ENCODE peak calls at places on chromosomes 13 and 19, in four cellular contexts. I is left lung, K is adrenal gland, O is K562. E is an unnamed sample. For H3K36me3 and H3K4me1, the result is how much of the 10 kb centered on the place peaks cover.

GRCh38 chr19:50500753-50501151 is 10.2 kb downstream of the JOSD2 start:
- DNase-seq in K (no peak), O (no peak), I (no peak), E (no peak)

GRCh38 chr13:59270327-59270726 is 893.4 kb downstream of the DIAPH3 start:
- DNase-seq in O (no peak), I (no peak), K (no peak), E (no peak)

GRCh38 chr13:42215578-42216421 is 56.2 kb upstream of the AKAP11 start:
- DNase-seq in K (peak), I (no peak), O (peak), E (no peak)

GRCh38 chr19:16164222-16164890 is 9.0 kb downstream of the CIB3 start:
- DNase-seq in I (no peak), O (no peak), K (no peak), E (no peak)

GRCh38 chr19:2788237-2788636 is 2.9 kb downstream of the THOP1 start:
- DNase-seq in K (no peak), I (no peak), O (no peak), E (no peak)

GRCh38 chr13:79662882-79663281 is 181.9 kb downstream of the NDFIP2 start:
- DNase-seq in I (no peak), O (no peak), K (peak), E (no peak)

GRCh38 chr13:45179428-45179827 is 21.4 kb downstream of the KCTD4 start:
- DNase-seq in K (no peak), O (no peak), I (no peak), E (no peak)

GRCh38 chr19:38152461-38153379 is 71.3 kb downstream of the DPF1 start:
- DNase-seq in O (peak), I (no peak), K (no peak), E (no peak)

GRCh38 chr13:76148926-76149325 is 512.8 kb downstream of the LMO7 start:
- DNase-seq in K (no peak), I (no peak), O (no peak), E (no peak)

GRCh38 chr19:48836089-48837017 is at the start of gene HSD17B14:
- DNase-seq in I (peak), O (no peak), K (peak), E (no peak)

GRCh38 chr13:46962286-46962941 is 65.6 kb upstream of the HTR2A start:
- DNase-seq in K (no peak), O (peak), I (no peak), E (no peak)

GRCh38 chr13:51674276-51674675 is 90.0 kb downstream of the WDFY2 start:
- DNase-seq in I (peak), O (no peak), K (no peak), E (no peak)

GRCh38 chr19:19487077-19488040 is 28.0 kb downstream of the TSSK6 start:
- DNase-seq in I (no peak), K (no peak), O (no peak), E (no peak)

GRCh38 chr13:37667631-37668161 is 69.1 kb upstream of the POSTN start:
- DNase-seq in K (no peak), O (no peak), I (no peak), E (no peak)

GRCh38 chr19:13260883-13261653 is 110.9 kb downstream of the IER2 start:
- DNase-seq in I (no peak), K (peak), O (peak), E (no peak)

GRCh38 chr13:112252744-112253590 is 123.2 kb upstream of the SPACA7 start:
- DNase-seq in O (no peak), K (no peak), I (no peak), E (no peak)

GRCh38 chr13:78228211-78228610 is 309.6 kb upstream of the EDNRB start:
- DNase-seq in K (no peak), I (no peak), O (no peak), E (no peak)

GRCh38 chr13:29294869-29295268 is 300.6 kb downstream of the SLC7A1 start:
- DNase-seq in O (no peak), I (no peak), K (no peak), E (no peak)

GRCh38 chr13:98828614-98829013 is 76.1 kb upstream of the SLC15A1 start:
- DNase-seq in K (no peak), O (no peak), I (no peak), E (no peak)

GRCh38 chr13:98826156-98826555 is 73.7 kb upstream of the SLC15A1 start:
- DNase-seq in K (no peak), O (no peak), I (no peak), E (no peak)

GRCh38 chr13:98825659-98826058 is 73.2 kb upstream of the SLC15A1 start:
- DNase-seq in K (no peak), I (no peak), O (no peak), E (no peak)

GRCh38 chr13:98827449-98827848 is 75.0 kb upstream of the SLC15A1 start:
- DNase-seq in K (no peak), O (no peak), I (no peak), E (no peak)

DNA sequence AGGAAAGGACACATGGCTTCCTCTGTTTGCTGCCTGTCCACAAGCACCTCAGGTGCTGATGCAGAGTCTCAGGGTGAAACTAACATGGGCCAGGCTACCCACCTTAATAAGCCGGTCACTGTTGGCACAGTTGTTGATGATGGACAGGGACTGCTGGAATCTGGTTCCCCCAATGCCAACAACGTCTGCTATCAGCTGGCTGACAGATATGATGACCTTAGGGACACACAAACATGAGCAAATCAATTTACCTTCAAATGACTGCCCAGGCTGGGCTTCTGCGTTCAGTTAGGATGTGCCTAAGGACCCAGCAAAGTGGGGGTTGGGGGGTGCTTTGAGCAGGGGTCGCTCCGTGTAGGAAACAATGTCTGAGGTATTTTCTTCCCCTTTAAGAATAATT is 77.1 kb upstream of the SLC15A1 start:
- DNase-seq in I (no peak), K (no peak), O (no peak), E (no peak)
- H3K36me3 ChIP-seq in I (under half), K (under half), O (under half), E (half or more)

GRCh38 chr13:34000955-34001354 is 183.0 kb downstream of the RFC3 start:
- DNase-seq in I (no peak), O (no peak), K (no peak), E (no peak)
- H3K4me1 ChIP-seq in I (under half), O (under half), K (under half), E (under half)

GRCh38 chr13:66087149-66087780 is 1142.9 kb downstream of the PCDH9 start:
- DNase-seq in O (no peak), K (no peak), I (no peak), E (no peak)
- H3K27ac ChIP-seq in O (no peak), K (no peak), I (no peak), E (no peak)

GRCh38 chr19:52664461-52664860 is 26.3 kb upstream of the ZNF83 start:
- DNase-seq in I (no peak), O (peak), K (no peak), E (no peak)

GRCh38 chr19:52665047-52665446 is 26.9 kb upstream of the ZNF83 start:
- DNase-seq in K (no peak), I (no peak), O (peak), E (no peak)

GRCh38 chr19:52662631-52663030 is 24.5 kb upstream of the ZNF83 start:
- DNase-seq in O (no peak), K (no peak), I (no peak), E (no peak)

GRCh38 chr19:52667972-52668371 is 29.8 kb upstream of the ZNF83 start:
- DNase-seq in K (no peak), O (no peak), I (no peak), E (no peak)

GRCh38 chr19:52665529-52665928 is 27.4 kb upstream of the ZNF83 start:
- DNase-seq in O (peak), K (no peak), I (no peak), E (no peak)
- H3K36me3 ChIP-seq in O (half or more), K (under half), I (under half), E (under half)

GRCh38 chr19:10339380-10339960 is at the start of gene ICAM3:
- DNase-seq in I (peak), O (no peak), K (no peak), E (peak)

GRCh38 chr19:10334340-10335148 is 1.2 kb upstream of the RAVER1 start:
- DNase-seq in K (peak), O (peak), I (peak), E (peak)

GRCh38 chr19:10335149-10336053 is 2.1 kb upstream of the RAVER1 start:
- DNase-seq in I (no peak), O (no peak), K (no peak), E (no peak)

GRCh38 chr19:10339977-10340376 is 553 bp upstream of the ICAM3 start:
- DNase-seq in I (no peak), O (no peak), K (no peak), E (no peak)

DNA sequence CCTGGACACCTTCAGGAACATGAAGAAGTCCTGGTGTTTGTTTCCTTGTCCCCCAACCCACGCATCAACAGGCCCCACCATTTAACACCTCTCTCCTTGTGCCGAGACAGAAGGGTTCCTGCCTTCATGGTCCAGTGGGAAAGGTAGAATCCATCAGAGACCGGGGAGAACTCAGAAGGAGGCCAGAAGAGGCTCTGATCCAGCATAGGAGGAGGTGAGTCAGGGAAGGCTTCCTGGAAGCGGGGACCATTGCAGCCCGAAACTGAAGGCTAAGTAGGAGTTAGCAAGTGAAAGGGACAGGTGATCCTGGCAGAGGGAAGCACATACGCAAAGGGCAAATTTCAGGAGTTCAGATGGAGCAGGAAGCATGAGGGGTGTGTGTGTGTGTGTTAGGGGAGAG is 484 bp downstream of the ICAM3 start:
- DNase-seq in O (no peak), I (no peak), K (no peak), E (no peak)
- H3K4me1 ChIP-seq in O (under half), I (half or more), K (under half), E (under half)

GRCh38 chr19:46426035-46426505 is 2.7 kb downstream of the PNMA8C start:
- DNase-seq in I (no peak), K (no peak), O (no peak), E (no peak)
- H3K27ac ChIP-seq in I (peak), K (peak), O (no peak), E (no peak)

GRCh38 chr19:3979289-3979673 is 6.0 kb downstream of the EEF2 start:
- DNase-seq in O (no peak), K (no peak), I (no peak), E (no peak)

GRCh38 chr19:3975637-3976087 is 4.8 kb upstream of the DAPK3 start:
- DNase-seq in O (no peak), I (no peak), K (no peak), E (no peak)

GRCh38 chr19:3978145-3978544 is 7.1 kb downstream of the EEF2 start:
- DNase-seq in I (no peak), K (no peak), O (no peak), E (no peak)

GRCh38 chr19:3976495-3977241 is 5.8 kb upstream of the DAPK3 start:
- DNase-seq in O (no peak), I (no peak), K (peak), E (no peak)

DNA sequence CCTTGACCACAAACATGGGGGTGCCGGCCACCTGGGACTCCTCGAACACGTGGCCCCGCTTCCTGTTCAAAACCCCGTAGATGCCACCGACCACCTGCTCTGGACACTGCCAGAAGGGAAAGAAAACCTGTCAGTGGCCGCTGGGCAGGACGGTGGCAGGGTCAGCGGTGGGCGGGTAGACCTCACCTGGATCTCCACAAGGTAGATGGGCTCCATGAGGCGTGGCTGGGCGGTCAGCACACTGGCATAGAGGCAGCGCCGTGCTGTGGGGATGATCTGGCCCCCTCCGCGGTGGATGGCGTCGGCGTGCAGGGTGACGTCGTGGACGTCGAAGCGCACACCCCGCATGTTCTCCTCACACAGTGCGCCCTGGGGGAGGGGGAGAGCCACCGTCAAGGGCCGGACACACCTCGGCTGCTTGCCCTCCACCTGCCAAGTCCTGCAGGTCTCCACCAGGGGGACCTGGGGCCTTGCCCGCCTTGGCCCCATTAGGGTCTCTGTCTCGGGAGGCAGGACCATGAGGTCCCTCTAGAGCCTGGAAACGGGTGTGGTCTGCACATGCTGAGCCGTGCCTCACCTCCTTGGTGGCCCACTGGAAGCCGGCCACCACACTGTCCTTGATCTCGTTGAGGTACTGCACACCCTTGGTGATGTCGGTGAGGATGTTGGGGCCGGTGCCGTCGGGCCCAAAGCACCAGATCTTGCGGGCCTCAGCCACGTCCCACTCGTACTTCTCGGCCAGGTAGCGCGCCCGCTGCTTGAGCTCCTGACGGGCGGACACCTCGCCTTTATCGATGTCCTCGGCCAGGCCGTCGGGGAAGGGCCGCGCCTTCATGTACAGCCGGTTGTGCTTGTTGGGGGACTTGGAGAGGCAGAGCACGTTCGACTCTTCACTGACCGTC is 6.6 kb upstream of the DAPK3 start:
- DNase-seq in K (no peak), I (no peak), O (no peak), E (no peak)
- H3K36me3 ChIP-seq in K (half or more), I (under half), O (half or more), E (half or more)

DNA sequence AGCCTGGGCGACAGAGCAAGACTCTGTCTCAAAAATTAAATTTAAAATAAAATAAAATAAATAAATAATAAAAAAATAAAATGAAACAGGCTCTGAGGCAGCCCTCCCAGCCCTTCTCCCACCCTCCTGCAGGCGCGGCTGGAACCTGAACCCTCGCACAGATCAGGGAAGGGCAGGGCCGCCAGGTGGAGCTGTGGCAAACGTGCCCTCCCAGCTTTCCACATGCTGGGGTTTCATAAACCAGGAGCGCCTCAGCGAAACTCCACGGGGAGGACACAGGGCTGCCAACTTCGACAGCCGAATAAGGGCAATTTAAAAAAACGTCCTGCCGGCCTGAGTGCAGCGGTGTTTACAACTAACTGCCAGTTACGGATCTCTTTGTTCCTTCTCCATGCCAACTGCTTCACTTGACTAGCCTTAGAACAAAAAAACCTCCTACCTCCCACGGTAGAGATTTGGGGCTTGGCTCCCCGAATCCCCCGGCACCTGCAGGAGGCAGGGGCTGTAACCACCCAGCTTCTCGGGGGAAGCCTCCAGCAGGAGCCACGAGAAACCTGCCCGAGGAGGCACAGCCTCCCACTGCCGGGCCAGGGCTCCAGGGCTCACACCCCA is 15.9 kb downstream of the ZNF787 start:
- DNase-seq in I (peak), K (peak), O (no peak), E (peak)
- H3K4me1 ChIP-seq in I (half or more), K (under half), O (under half), E (under half)

DNA sequence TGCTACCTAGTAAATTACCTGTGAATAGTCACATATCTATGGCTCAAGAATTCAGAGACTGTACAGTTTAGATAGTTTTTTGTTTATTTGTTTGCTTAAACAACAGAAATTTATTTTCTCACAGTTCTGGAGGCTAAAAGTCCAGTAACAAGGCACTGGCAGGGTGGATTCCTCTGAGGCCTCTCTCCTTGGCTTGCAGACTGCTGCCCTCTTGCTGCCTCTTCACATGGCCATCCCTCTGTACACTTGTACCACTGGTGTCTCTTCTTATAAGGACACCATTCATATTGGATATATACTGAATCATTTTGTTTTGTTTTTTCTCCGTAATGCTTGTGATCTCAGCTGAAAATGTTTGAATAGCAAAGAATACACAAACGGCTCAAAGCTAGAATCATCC is 56.4 kb upstream of the MIR17HG start:
- DNase-seq in I (no peak), K (no peak), O (no peak), E (no peak)
- H3K27ac ChIP-seq in I (no peak), K (no peak), O (no peak), E (no peak)

GRCh38 chr19:11031421-11032070 is 57.7 kb upstream of the LDLR start:
- DNase-seq in K (no peak), I (no peak), O (no peak), E (no peak)
- H3K36me3 ChIP-seq in K (half or more), I (under half), O (half or more), E (half or more)

E was measured in effector memory CD4-positive, alpha-beta T cell.